ENCODE peak calls at places on chromosomes 7 and 10, in six cellular contexts. M, S, C, N, K and V are unnamed samples.

GRCh38 chr10:12469345-12469744 is 120.0 kb downstream of the CAMK1D start:
- DNase-seq in M (no peak), N (no peak), C (no peak), K (no peak), S (no peak), V (no peak)

GRCh38 chr10:130875116-130875515 is 436.4 kb downstream of the TCERG1L start:
- DNase-seq in M (no peak), N (no peak), K (no peak), C (no peak), S (no peak), V (no peak)

GRCh38 chr10:12911795-12912194 is 89.7 kb downstream of the CCDC3 start:
- DNase-seq in C (no peak), N (no peak), M (no peak), S (no peak), K (no peak), V (no peak)

GRCh38 chr10:110163192-110163773 is 44.1 kb upstream of the MXI1 start:
- DNase-seq in M (no peak), S (no peak), K (no peak), C (no peak), N (no peak), V (no peak)

GRCh38 chr10:71268247-71268691 is 50.8 kb upstream of the SLC29A3 start:
- DNase-seq in N (no peak), K (no peak), M (peak), C (peak), S (peak), V (no peak)

GRCh38 chr7:155071121-155071651 is 1.1 kb downstream of the HTR5A start:
- DNase-seq in M (no peak), K (no peak), S (no peak), N (no peak), C (no peak), V (no peak)

GRCh38 chr7:78197447-78197846 is 398.9 kb downstream of the PHTF2 start:
- DNase-seq in C (peak), M (peak), K (no peak), S (peak), N (no peak), V (no peak)

GRCh38 chr7:105940111-105940510 is 23.0 kb upstream of the CDHR3 start:
- DNase-seq in S (no peak), M (no peak), K (no peak), N (no peak), C (no peak), V (no peak)

GRCh38 chr7:45259966-45260646 is 102.5 kb downstream of the RAMP3 start:
- DNase-seq in K (peak), M (peak), C (peak), S (peak), N (peak), V (no peak)

GRCh38 chr10:21985541-21985940 is 18.0 kb downstream of the DNAJC1 start:
- DNase-seq in K (no peak), N (no peak), C (no peak), M (peak), S (peak), V (no peak)

GRCh38 chr10:50558368-50558767 is 65.4 kb downstream of the SGMS1 start:
- DNase-seq in S (no peak), M (no peak), K (no peak), C (no peak), N (no peak), V (no peak)

GRCh38 chr10:122822973-122823690 is 22.5 kb downstream of the CUZD1 start:
- DNase-seq in N (no peak), S (no peak), K (no peak), C (no peak), M (no peak), V (no peak)

GRCh38 chr10:13792011-13792410 is 205.2 kb downstream of the PRPF18 start:
- DNase-seq in K (no peak), N (no peak), C (no peak), S (no peak), M (no peak), V (no peak)

GRCh38 chr10:102376901-102377300 is 18.6 kb upstream of the NFKB2 start:
- DNase-seq in N (no peak), K (no peak), S (no peak), M (no peak), C (no peak), V (no peak)

GRCh38 chr10:102379383-102379782 is 16.1 kb upstream of the NFKB2 start:
- DNase-seq in M (no peak), N (no peak), S (no peak), K (no peak), C (no peak), V (no peak)

GRCh38 chr10:102375867-102376266 is 19.6 kb upstream of the NFKB2 start:
- DNase-seq in K (no peak), S (no peak), N (no peak), M (no peak), C (no peak), V (no peak)

GRCh38 chr10:102371295-102371694 is 24.2 kb upstream of the NFKB2 start:
- DNase-seq in C (no peak), M (no peak), S (no peak), K (no peak), N (no peak), V (no peak)

GRCh38 chr10:102375250-102375649 is 20.3 kb upstream of the NFKB2 start:
- DNase-seq in N (no peak), M (no peak), S (no peak), K (no peak), C (peak), V (no peak)
- TF ChIP-seq CTCF in N (no peak), M (peak), S (peak), K (peak), C (no peak), V (no peak)

GRCh38 chr10:114453576-114453975 is 49.3 kb upstream of the AFAP1L2 start:
- DNase-seq in M (no peak), C (no peak), K (no peak), N (no peak), S (no peak), V (no peak)
- TF ChIP-seq CTCF in M (no peak), C (no peak), K (no peak), N (no peak), S (no peak), V (no peak)

GRCh38 chr10:75395171-75395954 is 6.2 kb downstream of the ZNF503 start:
- DNase-seq in S (no peak), K (peak), C (peak), N (peak), M (peak), V (no peak)
- TF ChIP-seq CTCF in S (peak), K (peak), C (peak), N (peak), M (peak), V (peak)

GRCh38 chr7:32158076-32158475 is 87.9 kb upstream of the PDE1C start:
- DNase-seq in N (no peak), S (no peak), M (no peak), C (peak), K (no peak), V (no peak)
- TF ChIP-seq CTCF in N (no peak), S (no peak), M (no peak), C (no peak), K (no peak), V (no peak)

DNA sequence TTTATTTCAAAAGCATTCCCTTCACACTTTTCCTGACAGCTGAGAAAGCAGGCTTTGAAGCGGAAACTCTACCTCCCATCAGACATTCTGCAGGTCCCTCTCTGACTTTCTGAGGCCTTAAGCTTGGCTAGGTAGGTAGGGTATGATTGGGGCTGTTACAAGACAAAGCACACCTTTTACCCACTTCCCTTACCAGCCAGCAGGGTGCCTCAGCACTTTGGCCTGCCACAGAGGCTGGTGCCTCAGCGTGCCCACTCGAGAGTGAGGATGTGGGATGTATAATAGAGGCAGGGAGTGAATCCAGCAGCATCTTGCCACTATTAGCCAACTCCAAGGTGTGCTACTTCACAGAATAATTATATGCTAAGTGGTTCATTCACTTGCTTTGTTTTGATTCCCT is 70.3 kb upstream of the PDE1C start:
- DNase-seq in S (no peak), M (no peak), K (no peak), N (no peak), C (no peak), V (no peak)
- TF ChIP-seq CTCF in S (no peak), M (no peak), K (no peak), N (no peak), C (peak), V (no peak)

DNA sequence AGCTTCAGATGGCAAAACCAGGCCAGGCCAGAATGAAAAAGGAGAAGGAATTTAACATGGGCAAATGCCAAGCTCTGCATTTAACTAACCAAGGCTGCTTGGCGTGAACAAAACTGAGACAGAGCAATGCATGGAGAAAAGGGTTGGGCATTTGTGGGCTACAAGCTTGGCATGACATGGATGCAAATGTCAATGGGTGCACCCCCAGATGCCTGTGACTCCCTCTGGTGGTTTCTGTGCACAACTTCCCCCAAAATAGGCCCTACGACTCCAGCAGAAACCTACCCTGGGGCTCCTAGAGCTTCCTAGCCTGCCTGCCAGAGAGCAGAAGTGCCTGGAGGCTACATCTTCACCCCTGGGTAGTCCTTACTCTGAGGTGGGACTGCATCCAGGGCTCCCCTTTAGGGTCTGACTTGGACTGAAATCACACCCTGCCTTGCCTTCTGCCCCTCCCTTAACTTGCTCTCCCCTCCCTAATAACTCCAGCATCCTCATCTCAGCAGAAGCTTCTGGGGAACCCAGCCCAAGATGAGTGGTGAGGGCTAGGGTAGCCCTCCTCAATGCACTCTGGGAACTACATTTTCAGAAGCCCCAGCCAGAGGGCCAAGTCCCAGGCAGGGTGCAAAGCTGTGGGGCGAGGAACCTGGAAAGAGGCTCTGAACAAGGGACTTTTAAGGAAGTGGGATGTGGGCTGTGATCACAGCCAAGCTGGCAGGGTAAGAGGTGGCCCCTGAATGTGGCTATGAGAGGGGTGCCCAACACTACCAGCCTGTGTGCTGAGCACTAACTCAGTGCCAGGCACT is 11.3 kb downstream of the GPRIN2 start:
- DNase-seq in M (no peak), C (peak), S (peak), K (no peak), N (no peak), V (peak)
- TF ChIP-seq CTCF in M (peak), C (peak), S (peak), K (peak), N (peak), V (no peak)

GRCh38 chr10:36819781-36820180 is 305.6 kb upstream of the ANKRD30A start:
- DNase-seq in N (no peak), S (no peak), K (no peak), M (no peak), C (no peak), V (no peak)
- TF ChIP-seq CTCF in N (no peak), S (no peak), K (no peak), M (no peak), C (no peak), V (no peak)